ENCODE peak calls at places on chromosomes 16 and 17, in ten cellular contexts. E, I, Z, Q, U, S, D, M, A and C are unnamed samples. For H3K36me3, the result is how much of the 10 kb centered on the place peaks cover.

GRCh38 chr16:66254751-66255150 is 111.7 kb upstream of the CDH5 start:
- DNase-seq in E (no peak), I (no peak), Z (no peak), Q (no peak), U (no peak), S (no peak), D (no peak), M (no peak), A (no peak), C (no peak)

GRCh38 chr16:14350081-14350480 is 279.0 kb downstream of the MRTFB start:
- DNase-seq in E (no peak), I (no peak), Z (no peak), Q (no peak), U (no peak), S (no peak), D (no peak), M (no peak), A (no peak), C (no peak)

GRCh38 chr17:37789166-37789565 is 44.3 kb upstream of the HNF1B start:
- DNase-seq in E (no peak), I (no peak), Z (no peak), Q (no peak), U (no peak), S (no peak), D (no peak), M (no peak), A (no peak), C (no peak)

GRCh38 chr17:63985387-63986140 is 12.6 kb upstream of the PRR29 start:
- DNase-seq in E (no peak), I (no peak), Z (no peak), Q (no peak), U (peak), S (no peak), D (no peak), M (no peak), A (no peak), C (no peak)

GRCh38 chr17:2898255-2898926 is 102.2 kb downstream of the RAP1GAP2 start:
- DNase-seq in E (no peak), I (no peak), Z (no peak), Q (no peak), U (peak), S (no peak), D (no peak), M (no peak), A (no peak), C (no peak)

GRCh38 chr16:81005644-81006471 is 827 bp downstream of the CMC2 start:
- DNase-seq in E (peak), I (peak), Z (no peak), Q (no peak), U (no peak), S (no peak), D (no peak), M (peak), A (peak), C (no peak)

GRCh38 chr17:61775364-61775763 is 88.0 kb downstream of the BRIP1 start:
- DNase-seq in E (no peak), I (no peak), Z (no peak), Q (no peak), U (no peak), S (no peak), D (no peak), M (no peak), A (no peak), C (no peak)

GRCh38 chr16:68003031-68003430 is 3.7 kb upstream of the DPEP2 start:
- DNase-seq in E (no peak), I (no peak), Z (no peak), Q (no peak), U (no peak), S (no peak), D (peak), M (no peak), A (no peak), C (no peak)

GRCh38 chr16:27718767-27719445 is 169.0 kb downstream of the KATNIP start:
- DNase-seq in E (no peak), I (no peak), Z (no peak), Q (peak), U (no peak), S (no peak), D (no peak), M (no peak), A (no peak), C (no peak)

GRCh38 chr17:29559640-29560039 is 7.2 kb downstream of the ABHD15 start:
- DNase-seq in E (no peak), I (no peak), Z (no peak), Q (no peak), U (no peak), S (no peak), D (no peak), M (no peak), A (no peak), C (no peak)

GRCh38 chr17:76265624-76266243 is 586 bp downstream of the UBALD2 start:
- DNase-seq in E (peak), I (no peak), Z (no peak), Q (peak), U (peak), S (no peak), D (no peak), M (peak), A (peak), C (peak)

GRCh38 chr17:41024702-41025101 is 2.3 kb downstream of the KRTAP1-5 start:
- DNase-seq in E (no peak), I (no peak), Z (no peak), Q (no peak), U (no peak), S (no peak), D (peak), M (no peak), A (no peak), C (no peak)

DNA sequence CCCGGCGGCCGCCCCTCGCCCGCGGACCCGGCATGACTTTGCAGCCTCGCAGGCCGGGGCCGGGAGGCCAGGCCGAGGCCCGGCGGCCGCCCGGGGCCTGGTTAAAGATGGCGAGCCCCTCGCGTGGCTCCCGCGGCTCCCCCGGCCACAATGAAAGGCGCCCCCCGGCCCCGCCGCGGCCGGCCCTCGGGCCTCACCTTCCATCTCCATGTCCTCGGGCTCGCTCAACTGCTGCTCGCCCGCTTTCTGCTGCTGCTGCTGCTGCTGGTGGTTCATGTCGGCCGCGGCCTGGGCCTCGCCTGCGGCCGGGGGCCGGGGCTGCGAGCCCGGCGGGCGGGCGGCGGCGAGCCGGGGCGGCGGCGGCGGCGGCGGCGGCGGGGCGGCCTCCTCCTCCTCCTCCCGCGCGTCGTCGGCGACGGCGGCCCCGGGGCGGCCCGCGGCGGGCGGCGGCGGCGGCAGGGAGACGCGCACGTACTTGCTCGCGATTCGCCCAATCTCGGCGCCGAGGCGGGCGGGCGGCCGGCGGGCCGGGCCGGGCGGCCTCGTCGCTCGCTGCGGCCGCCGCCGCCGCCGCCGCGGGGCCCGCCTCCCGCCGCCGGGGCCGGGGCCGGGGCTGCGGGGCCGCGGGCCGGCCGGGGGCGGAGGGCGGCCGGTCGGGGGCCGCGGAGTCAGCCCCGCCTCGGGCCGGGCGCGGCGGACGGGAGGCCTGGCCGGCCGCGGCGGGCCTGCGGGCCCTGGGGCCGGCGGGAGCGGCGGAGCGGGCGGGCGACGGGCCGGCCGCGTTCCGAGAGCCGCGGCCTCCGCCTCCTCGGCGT is 489 bp downstream of the USP7 start:
- DNase-seq in E (no peak), I (no peak), Z (no peak), Q (no peak), U (peak), S (no peak), D (no peak), M (no peak), A (no peak), C (no peak)
- H3K36me3 ChIP-seq in E (under half), I (under half), Z (under half), Q (under half), U (under half), S (under half), D (under half), M (under half), A (under half), C (under half)

GRCh38 chr16:22323998-22324786 is 27.0 kb downstream of the POLR3E start:
- DNase-seq in E (no peak), I (no peak), Z (no peak), Q (peak), U (no peak), S (no peak), D (no peak), M (no peak), A (no peak), C (no peak)

GRCh38 chr16:22322021-22322471 is 24.8 kb downstream of the POLR3E start:
- DNase-seq in E (no peak), I (no peak), Z (no peak), Q (peak), U (peak), S (no peak), D (no peak), M (no peak), A (no peak), C (no peak)

GRCh38 chr16:22323173-22323997 is 26.2 kb downstream of the POLR3E start:
- DNase-seq in E (no peak), I (no peak), Z (no peak), Q (peak), U (peak), S (no peak), D (no peak), M (no peak), A (no peak), C (no peak)

GRCh38 chr16:22321340-22322001 is 24.3 kb downstream of the POLR3E start:
- DNase-seq in E (peak), I (peak), Z (no peak), Q (peak), U (peak), S (no peak), D (peak), M (peak), A (peak), C (no peak)

DNA sequence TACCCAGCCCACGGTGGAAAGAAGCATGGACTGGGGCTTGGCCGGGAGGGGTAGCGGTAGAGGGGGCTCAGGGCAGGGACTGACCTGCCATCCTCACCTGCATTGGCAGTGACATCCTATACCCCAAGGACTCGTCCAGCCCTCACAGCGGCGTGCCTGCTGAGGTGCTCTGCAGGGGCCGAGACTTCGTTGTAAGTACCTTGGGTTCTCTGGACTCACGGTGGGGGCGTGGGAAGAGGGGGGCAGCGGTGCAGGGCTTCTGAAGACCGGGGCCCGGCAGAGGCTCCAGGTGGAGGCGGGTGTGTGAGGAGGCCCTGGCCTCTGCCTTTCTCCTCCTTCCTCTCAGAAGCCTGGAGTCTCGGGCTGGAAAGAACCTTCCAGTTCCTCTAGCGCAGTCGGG is 25.5 kb downstream of the POLR3E start:
- DNase-seq in E (no peak), I (no peak), Z (no peak), Q (peak), U (peak), S (no peak), D (no peak), M (no peak), A (no peak), C (no peak)
- H3K36me3 ChIP-seq in E (under half), I (half or more), Z (under half), Q (half or more), U (under half), S (under half), D (under half), M (under half), A (under half), C (half or more)

GRCh38 chr16:10987361-10988163 is 43.2 kb downstream of the CLEC16A start:
- DNase-seq in E (no peak), I (no peak), Z (no peak), Q (no peak), U (no peak), S (no peak), D (no peak), M (no peak), A (no peak), C (no peak)
- H3K36me3 ChIP-seq in E (under half), I (under half), Z (under half), Q (under half), U (under half), S (under half), D (under half), M (under half), A (under half), C (under half)

GRCh38 chr16:2244301-2244700 is 7.1 kb downstream of the ECI1 start:
- DNase-seq in E (no peak), I (no peak), Z (no peak), Q (no peak), U (peak), S (no peak), D (no peak), M (no peak), A (peak), C (no peak)

GRCh38 chr16:2244926-2245795 is 6.2 kb downstream of the ECI1 start:
- DNase-seq in E (no peak), I (no peak), Z (no peak), Q (no peak), U (peak), S (no peak), D (no peak), M (no peak), A (no peak), C (no peak)

GRCh38 chr16:2243031-2243528 is 6.8 kb downstream of the DNASE1L2 start:
- DNase-seq in E (no peak), I (no peak), Z (no peak), Q (no peak), U (peak), S (no peak), D (no peak), M (no peak), A (peak), C (no peak)

GRCh38 chr16:2243781-2244180 is 7.5 kb downstream of the DNASE1L2 start:
- DNase-seq in E (no peak), I (no peak), Z (no peak), Q (no peak), U (peak), S (no peak), D (no peak), M (no peak), A (no peak), C (no peak)

GRCh38 chr16:2242598-2242997 is 6.4 kb downstream of the DNASE1L2 start:
- DNase-seq in E (no peak), I (no peak), Z (no peak), Q (no peak), U (peak), S (no peak), D (no peak), M (no peak), A (no peak), C (no peak)
- H3K36me3 ChIP-seq in E (under half), I (under half), Z (under half), Q (under half), U (under half), S (under half), D (under half), M (under half), A (under half), C (under half)

GRCh38 chr16:48256579-48257177 is 9.3 kb upstream of the ABCC11 start:
- DNase-seq in E (no peak), I (no peak), Z (no peak), Q (no peak), U (no peak), S (no peak), D (no peak), M (no peak), A (no peak), C (no peak)
- H3K36me3 ChIP-seq in E (under half), I (under half), Z (under half), Q (half or more), U (under half), S (under half), D (under half), M (under half), A (under half), C (half or more)

GRCh38 chr17:80879723-80880649 is 111.7 kb upstream of the CHMP6 start:
- DNase-seq in E (no peak), I (no peak), Z (no peak), Q (peak), U (no peak), S (no peak), D (no peak), M (no peak), A (no peak), C (no peak)

GRCh38 chr17:80877095-80877828 is 114.4 kb upstream of the CHMP6 start:
- DNase-seq in E (peak), I (no peak), Z (no peak), Q (no peak), U (peak), S (no peak), D (no peak), M (peak), A (no peak), C (no peak)

GRCh38 chr17:80880650-80880989 is 111.0 kb upstream of the CHMP6 start:
- DNase-seq in E (no peak), I (no peak), Z (no peak), Q (no peak), U (no peak), S (no peak), D (no peak), M (no peak), A (no peak), C (no peak)

GRCh38 chr17:80878876-80879722 is 112.5 kb upstream of the CHMP6 start:
- DNase-seq in E (peak), I (no peak), Z (no peak), Q (peak), U (peak), S (no peak), D (no peak), M (no peak), A (no peak), C (no peak)

DNA sequence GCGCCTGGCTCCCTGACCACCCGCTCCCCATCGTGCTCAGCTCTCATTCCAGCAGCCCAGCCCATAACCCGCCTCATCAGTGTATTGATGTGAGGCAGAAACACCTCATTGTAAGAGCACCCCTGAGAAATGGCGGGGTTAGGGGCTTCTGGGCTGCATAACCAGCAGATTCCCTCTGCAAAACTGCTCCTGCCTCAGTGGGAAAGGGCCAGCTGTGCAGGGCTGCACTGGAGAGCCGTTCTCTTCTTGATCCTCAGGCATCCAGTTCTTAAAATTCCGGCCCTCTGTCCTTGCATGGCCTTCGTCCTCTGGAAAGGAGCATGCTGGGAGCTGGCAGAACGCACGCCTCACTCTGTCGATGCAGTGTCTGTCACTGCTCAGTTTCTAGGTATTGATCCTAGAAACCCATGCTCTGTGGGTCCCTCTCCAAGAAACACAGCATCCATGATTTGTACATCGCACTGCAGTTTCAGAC is 113.8 kb upstream of the CHMP6 start:
- DNase-seq in E (peak), I (no peak), Z (no peak), Q (peak), U (peak), S (no peak), D (no peak), M (peak), A (no peak), C (no peak)
- H3K36me3 ChIP-seq in E (under half), I (under half), Z (under half), Q (under half), U (under half), S (under half), D (under half), M (under half), A (under half), C (under half)

GRCh38 chr17:4020096-4020495 is 55.9 kb upstream of the ATP2A3 start:
- DNase-seq in E (no peak), I (no peak), Z (no peak), Q (no peak), U (no peak), S (no peak), D (no peak), M (no peak), A (no peak), C (no peak)
- H3K36me3 ChIP-seq in E (under half), I (under half), Z (half or more), Q (half or more), U (under half), S (under half), D (half or more), M (half or more), A (under half), C (half or more)